ENCODE peak calls at places on chromosomes 1 and 21, in seven cellular contexts. J is fibroblast of pulmonary artery; S is SJSA1; C is heart left ventricle; Z is uterus; P is CD4-positive, alpha-beta memory T cell; U is adrenal gland. R is an unnamed sample.
A peak's percentile ranks its signal among the peaks of the same experiment; 100 is the strongest.

GRCh38 chr1:50977575-50978143 is 7.6 kb downstream of the CDKN2C start:
- DNase-seq in Z (peak; percentile 49), U (peak; percentile 86), P (peak; percentile 35), S (peak; percentile 75), J (peak; percentile 39), C (peak; percentile 79), R (no peak)

GRCh38 chr1:58718435-58718834 is 18.6 kb upstream of the MYSM1 start:
- DNase-seq in P (peak; percentile 14), J (peak; percentile 31), C (no peak), S (no peak), U (peak; percentile 63), Z (no peak), R (no peak)

GRCh38 chr1:2819429-2819828 is 17.9 kb upstream of the TTC34 start:
- DNase-seq in S (no peak), J (no peak), U (no peak), P (no peak), C (no peak), Z (no peak), R (no peak)

GRCh38 chr1:201713093-201713810 is 115.7 kb upstream of the IPO9 start:
- DNase-seq in Z (peak; percentile 97), C (peak; percentile 94), P (no peak), J (peak; percentile 99), U (peak; percentile 98), S (peak; percentile 99), R (peak; percentile 99)

GRCh38 chr1:117567435-117567834 is 38.4 kb upstream of the TENT5C start:
- DNase-seq in Z (no peak), P (no peak), C (no peak), S (peak; percentile 42), U (peak; percentile 40), J (no peak), R (no peak)

GRCh38 chr1:23376890-23377811 is 7.5 kb upstream of the ZNF436 start:
- DNase-seq in Z (peak; percentile 80), S (peak; percentile 86), C (peak; percentile 36), J (peak; percentile 78), U (peak; percentile 83), P (no peak), R (peak; percentile 93)

GRCh38 chr1:109112056-109112651 is 1.8 kb upstream of the ELAPOR1 start:
- DNase-seq in Z (no peak), S (no peak), P (peak; percentile 30), U (no peak), J (peak; percentile 47), C (no peak), R (peak; percentile 60)

GRCh38 chr1:9811239-9811966 is 12.4 kb downstream of the CLSTN1 start:
- DNase-seq in P (no peak), C (no peak), J (no peak), S (no peak), Z (no peak), U (no peak), R (no peak)

GRCh38 chr1:202873026-202873425 is 15.9 kb downstream of the RABIF start:
- DNase-seq in Z (no peak), S (no peak), U (no peak), P (no peak), C (no peak), J (no peak), R (no peak)

GRCh38 chr1:81703736-81704463 is 96.8 kb upstream of the ADGRL2 start:
- DNase-seq in S (no peak), C (no peak), U (no peak), P (no peak), Z (no peak), J (peak; percentile 75), R (peak; percentile 77)

GRCh38 chr1:177772621-177773020 is 197.2 kb downstream of the SEC16B start:
- DNase-seq in U (no peak), J (no peak), Z (no peak), C (no peak), S (no peak), P (no peak), R (peak; percentile 15)

GRCh38 chr1:165871311-165872067 is 44.1 kb downstream of the UCK2 start:
- DNase-seq in Z (no peak), P (peak; percentile 50), C (peak; percentile 52), J (peak; percentile 50), S (peak; percentile 51), U (peak; percentile 76), R (peak; percentile 53)

GRCh38 chr1:2921970-2922686 is 99.1 kb upstream of the ACTRT2 start:
- DNase-seq in Z (no peak), U (no peak), P (peak; percentile 19), C (no peak), S (no peak), J (no peak), R (no peak)

GRCh38 chr1:228073870-228074545 is 8.5 kb upstream of the ARF1 start:
- DNase-seq in U (no peak), P (no peak), Z (peak; percentile 16), J (no peak), S (no peak), C (no peak), R (no peak)

GRCh38 chr1:91744973-91745648 is 140.8 kb downstream of the TGFBR3 start:
- DNase-seq in Z (peak; percentile 61), J (peak; percentile 60), U (peak; percentile 67), S (no peak), C (peak; percentile 65), P (no peak), R (peak; percentile 81)

GRCh38 chr1:162210171-162210570 is 140.7 kb downstream of the NOS1AP start:
- DNase-seq in U (no peak), C (no peak), J (no peak), Z (no peak), S (no peak), P (no peak), R (no peak)

GRCh38 chr1:186059752-186060151 is 315.3 kb downstream of the TPR start:
- DNase-seq in U (no peak), P (no peak), J (no peak), Z (no peak), S (no peak), C (no peak), R (peak; percentile 20)

GRCh38 chr1:232149302-232150201 is 480.4 kb downstream of the SIPA1L2 start:
- DNase-seq in C (no peak), S (peak; percentile 76), P (no peak), U (no peak), J (peak; percentile 31), Z (no peak), R (peak; percentile 57)

GRCh38 chr1:59570524-59570923 is 244.2 kb upstream of the HOOK1 start:
- DNase-seq in Z (no peak), C (no peak), J (peak; percentile 49), S (no peak), P (peak; percentile 46), U (no peak), R (no peak)

GRCh38 chr1:184061396-184062003 is 10.0 kb downstream of the TSEN15 start:
- DNase-seq in S (peak; percentile 60), Z (no peak), C (no peak), P (no peak), J (peak; percentile 71), U (no peak), R (peak; percentile 18)

GRCh38 chr1:227949341-227949921 is 1.7 kb upstream of the WNT9A start:
- DNase-seq in Z (no peak), J (no peak), C (no peak), S (peak; percentile 37), P (no peak), U (peak; percentile 35), R (no peak)

GRCh38 chr1:167808104-167808503 is 86.3 kb downstream of the MPZL1 start:
- DNase-seq in P (no peak), S (no peak), J (peak; percentile 43), C (no peak), U (no peak), Z (no peak), R (peak; percentile 85)

GRCh38 chr1:23417570-23417969 is 7.0 kb downstream of the TCEA3 start:
- DNase-seq in P (no peak), Z (no peak), U (peak; percentile 88), J (no peak), C (peak; percentile 44), S (no peak), R (peak; percentile 37)

GRCh38 chr1:212470059-212470458 is 37.3 kb downstream of the NENF start:
- DNase-seq in C (peak; percentile 66), J (peak; percentile 99), Z (peak; percentile 90), P (no peak), S (peak; percentile 88), U (peak; percentile 98), R (peak; percentile 99)

GRCh38 chr1:185404864-185405568 is 88.0 kb upstream of the IVNS1ABP start:
- DNase-seq in S (no peak), U (no peak), J (no peak), C (no peak), Z (no peak), P (no peak), R (peak; percentile 4)

GRCh38 chr1:17239420-17239819 is 9.5 kb upstream of the PADI3 start:
- DNase-seq in C (peak; percentile 40), J (peak; percentile 96), S (peak; percentile 82), P (no peak), U (peak; percentile 74), Z (no peak), R (peak; percentile 92)

GRCh38 chr21:41947596-41948403 is 6.0 kb downstream of the C2CD2 start:
- DNase-seq in Z (no peak), U (peak; percentile 90), J (peak; percentile 50), P (no peak), S (peak; percentile 42), C (no peak), R (peak; percentile 81)

GRCh38 chr1:161021959-161022332 is 994 bp upstream of the F11R start:
- DNase-seq in C (no peak), J (no peak), S (no peak), P (no peak), U (no peak), Z (no peak), R (no peak)
- H3K4me3 ChIP-seq in C (no peak overlapping the region), J (peak overlapping the region; percentile 96), S (no peak overlapping the region), P (no peak overlapping the region), U (no peak overlapping the region), Z (no peak overlapping the region), R (no peak overlapping the region)

DNA sequence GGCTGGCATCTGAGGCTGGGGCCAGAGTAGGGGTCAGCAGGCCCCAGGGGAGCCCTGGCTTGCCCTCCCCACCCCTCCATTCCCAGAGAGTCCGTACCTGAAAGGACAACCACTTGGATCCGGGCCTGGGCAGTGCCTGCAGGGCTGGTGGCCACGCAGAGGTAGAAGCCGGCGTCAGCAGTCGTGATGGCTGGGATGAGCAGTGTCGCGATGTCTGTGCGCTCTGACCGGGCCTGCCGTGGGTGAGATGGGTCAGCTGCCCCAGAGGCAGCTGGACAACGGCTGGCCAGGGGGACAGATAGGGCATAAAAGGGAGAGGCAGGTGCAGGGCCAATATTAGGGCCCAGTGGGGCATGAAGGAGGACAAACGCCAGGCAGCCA is 42.7 kb downstream of the LDLRAD2 start:
- DNase-seq in Z (no peak), U (no peak), S (no peak), P (no peak), C (no peak), J (no peak), R (no peak)
- H3K4me3 ChIP-seq in Z (no peak overlapping the region), U (no peak overlapping the region), S (no peak overlapping the region), P (no peak overlapping the region), C (no peak overlapping the region), J (no peak overlapping the region), R (no peak overlapping the region)

DNA sequence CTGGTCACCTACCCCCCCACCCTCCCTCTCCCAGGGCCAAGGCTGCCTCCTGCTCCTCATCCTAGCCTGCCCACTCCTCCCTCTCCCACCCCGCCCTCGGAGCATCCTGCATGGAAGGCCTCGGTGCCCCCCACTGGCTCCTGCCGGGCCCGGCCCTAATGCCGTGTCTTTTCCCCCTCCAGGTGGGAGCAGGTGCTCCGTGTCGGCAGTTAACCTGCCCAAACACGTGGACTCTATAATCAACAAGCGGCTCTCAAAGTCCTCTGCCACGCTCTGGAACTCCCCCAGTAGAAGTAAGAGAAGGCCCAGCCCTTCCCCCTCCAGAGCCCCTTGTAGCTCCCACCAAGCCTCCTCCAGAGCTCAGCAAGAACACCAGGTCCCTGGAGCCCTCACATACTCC is 18.8 kb downstream of the MAP7D1 start:
- DNase-seq in S (no peak), J (no peak), U (no peak), Z (no peak), C (no peak), P (no peak), R (no peak)
- H3K4me3 ChIP-seq in S (no peak overlapping the region), J (no peak overlapping the region), U (no peak overlapping the region), Z (no peak overlapping the region), C (peak overlapping the region; percentile 13), P (no peak overlapping the region), R (no peak overlapping the region)

GRCh38 chr1:34916104-34916503 is 13.3 kb downstream of the DLGAP3 start:
- DNase-seq in P (no peak), S (peak; percentile 19), J (no peak), U (no peak), Z (no peak), C (no peak), R (no peak)
- H3K4me3 ChIP-seq in P (no peak overlapping the region), S (no peak overlapping the region), J (no peak overlapping the region), U (no peak overlapping the region), Z (no peak overlapping the region), C (no peak overlapping the region), R (no peak overlapping the region)

R was measured in fibroblast of mammary gland.